ENCODE peak calls at places on chromosomes 16 and 17, in eight cellular contexts. One of them, this sample, is unnamed.

GRCh38 chr17:69444023-69444422 is 29.5 kb downstream of the MAP2K6 start:
- DNase-seq in adrenal gland: no peak
- DNase-seq in IMR-90: no peak
- DNase-seq in thyroid gland: no peak
- DNase-seq in astrocyte of the cerebellum: no peak
- DNase-seq in cardiac muscle cell: no peak
- DNase-seq in CD8-positive, alpha-beta memory T cell: no peak
- DNase-seq in hepatocyte: no peak
- DNase-seq in this sample: no peak

GRCh38 chr17:69300222-69300621 is 26.7 kb downstream of the ABCA5 start:
- DNase-seq in thyroid gland: no peak
- DNase-seq in CD8-positive, alpha-beta memory T cell: no peak
- DNase-seq in hepatocyte: no peak
- DNase-seq in astrocyte of the cerebellum: no peak
- DNase-seq in cardiac muscle cell: no peak
- DNase-seq in adrenal gland: no peak
- DNase-seq in IMR-90: no peak
- DNase-seq in this sample: no peak

GRCh38 chr17:80952291-80952690 is 39.4 kb upstream of the CHMP6 start:
- DNase-seq in adrenal gland: no peak
- DNase-seq in hepatocyte: no peak
- DNase-seq in IMR-90: no peak
- DNase-seq in cardiac muscle cell: no peak
- DNase-seq in astrocyte of the cerebellum: no peak
- DNase-seq in thyroid gland: no peak
- DNase-seq in CD8-positive, alpha-beta memory T cell: no peak
- DNase-seq in this sample: peak; percentile 22

GRCh38 chr17:43966276-43966675 is 12.5 kb upstream of the PYY start:
- DNase-seq in IMR-90: no peak
- DNase-seq in hepatocyte: no peak
- DNase-seq in astrocyte of the cerebellum: no peak
- DNase-seq in adrenal gland: no peak
- DNase-seq in thyroid gland: no peak
- DNase-seq in cardiac muscle cell: no peak
- DNase-seq in CD8-positive, alpha-beta memory T cell: no peak
- DNase-seq in this sample: no peak

GRCh38 chr17:48628641-48629410 is 2.7 kb upstream of the HOXB9 start:
- DNase-seq in IMR-90: no peak
- DNase-seq in hepatocyte: no peak
- DNase-seq in astrocyte of the cerebellum: no peak
- DNase-seq in CD8-positive, alpha-beta memory T cell: no peak
- DNase-seq in thyroid gland: no peak
- DNase-seq in cardiac muscle cell: no peak
- DNase-seq in adrenal gland: no peak
- DNase-seq in this sample: no peak

GRCh38 chr17:21275047-21275578 is 9.4 kb upstream of the MAP2K3 start:
- DNase-seq in adrenal gland: peak; percentile 58
- DNase-seq in CD8-positive, alpha-beta memory T cell: no peak
- DNase-seq in hepatocyte: peak; percentile 22
- DNase-seq in cardiac muscle cell: peak; percentile 31
- DNase-seq in astrocyte of the cerebellum: no peak
- DNase-seq in thyroid gland: peak; percentile 81
- DNase-seq in IMR-90: no peak
- DNase-seq in this sample: no peak

GRCh38 chr17:40316571-40317344 is 7.8 kb downstream of the RARA start:
- DNase-seq in thyroid gland: peak; percentile 70
- DNase-seq in hepatocyte: peak; percentile 88
- DNase-seq in IMR-90: peak; percentile 75
- DNase-seq in astrocyte of the cerebellum: no peak
- DNase-seq in CD8-positive, alpha-beta memory T cell: no peak
- DNase-seq in adrenal gland: peak; percentile 80
- DNase-seq in cardiac muscle cell: peak; percentile 82
- DNase-seq in this sample: peak; percentile 83

GRCh38 chr17:35117984-35118383 is 1.7 kb downstream of the RAD51D start:
- DNase-seq in adrenal gland: no peak
- DNase-seq in astrocyte of the cerebellum: no peak
- DNase-seq in CD8-positive, alpha-beta memory T cell: no peak
- DNase-seq in cardiac muscle cell: no peak
- DNase-seq in hepatocyte: no peak
- DNase-seq in thyroid gland: no peak
- DNase-seq in IMR-90: peak; percentile 23
- DNase-seq in this sample: no peak

GRCh38 chr17:76492989-76493501 is 8.2 kb downstream of the RHBDF2 start:
- DNase-seq in CD8-positive, alpha-beta memory T cell: no peak
- DNase-seq in adrenal gland: peak; percentile 85
- DNase-seq in astrocyte of the cerebellum: peak; percentile 13
- DNase-seq in cardiac muscle cell: no peak
- DNase-seq in hepatocyte: peak; percentile 61
- DNase-seq in thyroid gland: peak; percentile 37
- DNase-seq in IMR-90: peak; percentile 93
- DNase-seq in this sample: no peak

GRCh38 chr16:89004209-89004831 is 27.3 kb upstream of the CBFA2T3 start:
- DNase-seq in adrenal gland: no peak
- DNase-seq in thyroid gland: peak; percentile 6
- DNase-seq in cardiac muscle cell: peak; percentile 87
- DNase-seq in CD8-positive, alpha-beta memory T cell: no peak
- DNase-seq in hepatocyte: peak; percentile 39
- DNase-seq in astrocyte of the cerebellum: no peak
- DNase-seq in IMR-90: no peak
- DNase-seq in this sample: no peak

GRCh38 chr16:89003831-89004208 is 26.8 kb upstream of the CBFA2T3 start:
- DNase-seq in cardiac muscle cell: no peak
- DNase-seq in CD8-positive, alpha-beta memory T cell: no peak
- DNase-seq in IMR-90: no peak
- DNase-seq in astrocyte of the cerebellum: no peak
- DNase-seq in hepatocyte: no peak
- DNase-seq in thyroid gland: no peak
- DNase-seq in adrenal gland: no peak
- DNase-seq in this sample: no peak

GRCh38 chr16:89001117-89002027 is 24.4 kb upstream of the CBFA2T3 start:
- DNase-seq in thyroid gland: no peak
- DNase-seq in astrocyte of the cerebellum: no peak
- DNase-seq in hepatocyte: no peak
- DNase-seq in adrenal gland: no peak
- DNase-seq in cardiac muscle cell: peak; percentile 62
- DNase-seq in IMR-90: no peak
- DNase-seq in CD8-positive, alpha-beta memory T cell: no peak
- DNase-seq in this sample: no peak

GRCh38 chr16:89005201-89006035 is 28.4 kb upstream of the CBFA2T3 start:
- DNase-seq in thyroid gland: no peak
- DNase-seq in adrenal gland: no peak
- DNase-seq in CD8-positive, alpha-beta memory T cell: no peak
- DNase-seq in hepatocyte: no peak
- DNase-seq in IMR-90: no peak
- DNase-seq in astrocyte of the cerebellum: no peak
- DNase-seq in cardiac muscle cell: no peak
- DNase-seq in this sample: no peak

DNA sequence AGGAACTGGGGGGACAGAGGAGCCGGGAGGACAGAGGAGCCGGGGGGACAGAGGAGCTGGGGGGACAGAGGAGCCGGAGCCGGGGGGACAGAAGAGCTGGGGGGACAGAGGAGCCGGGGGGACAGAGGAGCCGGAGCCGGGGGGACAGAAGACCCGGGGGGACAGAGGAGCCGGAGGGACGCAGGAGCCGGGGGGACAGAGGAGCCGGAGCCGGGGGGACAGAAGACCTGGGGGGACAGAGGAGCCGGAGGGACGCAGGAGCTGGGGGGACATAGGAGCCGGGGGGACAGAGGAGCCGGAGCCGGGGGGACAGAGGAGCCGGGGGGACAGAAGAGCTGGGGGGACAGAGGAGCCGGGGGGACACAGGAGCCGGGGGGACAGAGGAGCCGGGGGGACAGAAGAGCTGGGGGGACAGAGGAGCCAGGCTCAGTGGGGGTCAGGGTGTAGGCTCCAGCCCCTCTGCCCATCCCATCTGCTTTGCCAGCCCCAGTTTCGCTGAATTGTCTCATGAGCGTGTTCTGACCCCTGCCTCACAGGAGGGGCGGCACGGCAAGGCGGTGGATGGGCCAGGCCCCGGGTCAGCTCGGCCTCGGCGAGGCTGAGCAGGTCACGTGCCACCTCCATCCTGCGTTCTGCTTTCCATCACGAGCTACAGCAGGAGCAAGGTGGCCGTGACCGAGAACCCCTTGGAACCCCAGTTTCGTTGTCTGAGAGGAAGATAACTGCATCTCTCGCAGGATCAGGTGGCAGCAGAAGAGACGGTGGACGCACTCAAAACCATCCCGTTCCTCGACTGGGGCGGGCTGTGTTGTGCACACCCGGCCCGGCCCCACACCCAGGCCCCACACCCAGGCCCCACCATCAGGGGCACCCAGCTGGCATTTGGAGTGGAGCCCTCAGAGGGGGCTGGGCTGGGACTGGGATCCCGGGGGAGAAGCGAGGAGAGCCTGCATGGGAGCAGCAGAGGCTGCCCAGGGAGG is 26.1 kb upstream of the CBFA2T3 start:
- DNase-seq in IMR-90: no peak
- DNase-seq in CD8-positive, alpha-beta memory T cell: no peak
- DNase-seq in astrocyte of the cerebellum: no peak
- DNase-seq in cardiac muscle cell: no peak
- DNase-seq in adrenal gland: no peak
- DNase-seq in thyroid gland: no peak
- DNase-seq in hepatocyte: no peak
- DNase-seq in this sample: no peak
- H3K4me3 ChIP-seq in IMR-90: no peak overlapping the region
- H3K4me3 ChIP-seq in CD8-positive, alpha-beta memory T cell: no peak overlapping the region
- H3K4me3 ChIP-seq in astrocyte of the cerebellum: no peak overlapping the region
- H3K4me3 ChIP-seq in cardiac muscle cell: no peak overlapping the region
- H3K4me3 ChIP-seq in adrenal gland: no peak overlapping the region
- H3K4me3 ChIP-seq in thyroid gland: no peak overlapping the region
- H3K4me3 ChIP-seq in hepatocyte: no peak overlapping the region
- H3K4me3 ChIP-seq in this sample: no peak overlapping the region

DNA sequence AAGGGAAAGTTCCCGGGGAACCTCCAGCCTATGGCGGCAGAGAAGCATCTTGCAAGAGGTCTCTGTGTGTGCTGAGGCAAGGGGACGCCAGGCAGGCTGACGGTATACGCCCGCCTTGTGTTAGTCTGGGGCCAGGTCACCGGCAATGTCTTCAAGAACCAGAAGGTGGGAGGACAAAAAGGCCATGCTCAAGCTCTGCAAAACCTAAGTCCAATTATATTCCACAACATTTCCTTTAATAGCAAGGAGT is 292 bp downstream of the ZNF668 start:
- DNase-seq in hepatocyte: no peak
- DNase-seq in CD8-positive, alpha-beta memory T cell: no peak
- DNase-seq in thyroid gland: no peak
- DNase-seq in astrocyte of the cerebellum: no peak
- DNase-seq in IMR-90: no peak
- DNase-seq in cardiac muscle cell: no peak
- DNase-seq in adrenal gland: no peak
- DNase-seq in this sample: no peak
- H3K4me3 ChIP-seq in hepatocyte: peak overlapping the region; percentile 78
- H3K4me3 ChIP-seq in CD8-positive, alpha-beta memory T cell: peak overlapping the region; percentile 100
- H3K4me3 ChIP-seq in thyroid gland: peak overlapping the region; percentile 89
- H3K4me3 ChIP-seq in astrocyte of the cerebellum: peak overlapping the region; percentile 85
- H3K4me3 ChIP-seq in IMR-90: peak overlapping the region; percentile 81
- H3K4me3 ChIP-seq in cardiac muscle cell: peak overlapping the region; percentile 98
- H3K4me3 ChIP-seq in adrenal gland: peak overlapping the region; percentile 89
- H3K4me3 ChIP-seq in this sample: peak overlapping the region; percentile 79

GRCh38 chr16:80994451-80994850 is 12.2 kb downstream of the CMC2 start:
- DNase-seq in adrenal gland: no peak
- DNase-seq in hepatocyte: no peak
- DNase-seq in CD8-positive, alpha-beta memory T cell: no peak
- DNase-seq in cardiac muscle cell: no peak
- DNase-seq in thyroid gland: no peak
- DNase-seq in IMR-90: peak; percentile 39
- DNase-seq in astrocyte of the cerebellum: no peak
- DNase-seq in this sample: no peak

GRCh38 chr16:80991792-80992430 is 14.8 kb downstream of the CMC2 start:
- DNase-seq in thyroid gland: no peak
- DNase-seq in hepatocyte: no peak
- DNase-seq in CD8-positive, alpha-beta memory T cell: no peak
- DNase-seq in IMR-90: no peak
- DNase-seq in cardiac muscle cell: no peak
- DNase-seq in adrenal gland: no peak
- DNase-seq in astrocyte of the cerebellum: no peak
- DNase-seq in this sample: no peak

GRCh38 chr16:80990978-80991377 is 15.7 kb downstream of the CMC2 start:
- DNase-seq in adrenal gland: no peak
- DNase-seq in hepatocyte: no peak
- DNase-seq in thyroid gland: no peak
- DNase-seq in IMR-90: no peak
- DNase-seq in CD8-positive, alpha-beta memory T cell: no peak
- DNase-seq in cardiac muscle cell: no peak
- DNase-seq in astrocyte of the cerebellum: no peak
- DNase-seq in this sample: no peak

GRCh38 chr16:80992676-80993292 is 13.9 kb downstream of the CMC2 start:
- DNase-seq in cardiac muscle cell: no peak
- DNase-seq in CD8-positive, alpha-beta memory T cell: no peak
- DNase-seq in adrenal gland: no peak
- DNase-seq in IMR-90: no peak
- DNase-seq in hepatocyte: no peak
- DNase-seq in astrocyte of the cerebellum: no peak
- DNase-seq in thyroid gland: no peak
- DNase-seq in this sample: no peak

GRCh38 chr16:80993293-80993691 is 13.4 kb downstream of the CMC2 start:
- DNase-seq in hepatocyte: peak; percentile 63
- DNase-seq in cardiac muscle cell: peak; percentile 73
- DNase-seq in adrenal gland: peak; percentile 73
- DNase-seq in astrocyte of the cerebellum: peak; percentile 70
- DNase-seq in thyroid gland: no peak
- DNase-seq in IMR-90: peak; percentile 90
- DNase-seq in CD8-positive, alpha-beta memory T cell: no peak
- DNase-seq in this sample: peak; percentile 81
- H3K4me3 ChIP-seq in hepatocyte: no peak overlapping the region
- H3K4me3 ChIP-seq in cardiac muscle cell: no peak overlapping the region
- H3K4me3 ChIP-seq in adrenal gland: no peak overlapping the region
- H3K4me3 ChIP-seq in astrocyte of the cerebellum: peak overlapping the region; percentile 9
- H3K4me3 ChIP-seq in thyroid gland: no peak overlapping the region
- H3K4me3 ChIP-seq in IMR-90: peak overlapping the region; percentile 35
- H3K4me3 ChIP-seq in CD8-positive, alpha-beta memory T cell: no peak overlapping the region
- H3K4me3 ChIP-seq in this sample: no peak overlapping the region

GRCh38 chr16:25011891-25012499 is 3.2 kb downstream of the ARHGAP17 start:
- DNase-seq in cardiac muscle cell: no peak
- DNase-seq in CD8-positive, alpha-beta memory T cell: no peak
- DNase-seq in IMR-90: peak; percentile 51
- DNase-seq in adrenal gland: peak; percentile 2
- DNase-seq in astrocyte of the cerebellum: no peak
- DNase-seq in hepatocyte: peak; percentile 29
- DNase-seq in thyroid gland: no peak
- DNase-seq in this sample: no peak

GRCh38 chr16:25010542-25010941 is 4.6 kb downstream of the ARHGAP17 start:
- DNase-seq in cardiac muscle cell: no peak
- DNase-seq in adrenal gland: peak; percentile 24
- DNase-seq in IMR-90: no peak
- DNase-seq in astrocyte of the cerebellum: no peak
- DNase-seq in thyroid gland: no peak
- DNase-seq in hepatocyte: no peak
- DNase-seq in CD8-positive, alpha-beta memory T cell: no peak
- DNase-seq in this sample: no peak

GRCh38 chr16:25013049-25013448 is 2.1 kb downstream of the ARHGAP17 start:
- DNase-seq in cardiac muscle cell: no peak
- DNase-seq in thyroid gland: no peak
- DNase-seq in CD8-positive, alpha-beta memory T cell: no peak
- DNase-seq in IMR-90: no peak
- DNase-seq in adrenal gland: no peak
- DNase-seq in astrocyte of the cerebellum: no peak
- DNase-seq in hepatocyte: no peak
- DNase-seq in this sample: no peak

GRCh38 chr16:25013751-25014499 is 1.2 kb downstream of the ARHGAP17 start:
- DNase-seq in adrenal gland: peak; percentile 43
- DNase-seq in CD8-positive, alpha-beta memory T cell: no peak
- DNase-seq in thyroid gland: no peak
- DNase-seq in astrocyte of the cerebellum: no peak
- DNase-seq in hepatocyte: no peak
- DNase-seq in cardiac muscle cell: no peak
- DNase-seq in IMR-90: no peak
- DNase-seq in this sample: no peak

GRCh38 chr16:25012525-25012991 is 2.6 kb downstream of the ARHGAP17 start:
- DNase-seq in CD8-positive, alpha-beta memory T cell: no peak
- DNase-seq in IMR-90: peak; percentile 76
- DNase-seq in adrenal gland: no peak
- DNase-seq in cardiac muscle cell: no peak
- DNase-seq in thyroid gland: no peak
- DNase-seq in astrocyte of the cerebellum: no peak
- DNase-seq in hepatocyte: peak; percentile 62
- DNase-seq in this sample: no peak
- H3K4me3 ChIP-seq in CD8-positive, alpha-beta memory T cell: no peak overlapping the region
- H3K4me3 ChIP-seq in IMR-90: peak overlapping the region; percentile 10
- H3K4me3 ChIP-seq in adrenal gland: no peak overlapping the region
- H3K4me3 ChIP-seq in cardiac muscle cell: no peak overlapping the region
- H3K4me3 ChIP-seq in thyroid gland: no peak overlapping the region
- H3K4me3 ChIP-seq in astrocyte of the cerebellum: no peak overlapping the region
- H3K4me3 ChIP-seq in hepatocyte: no peak overlapping the region
- H3K4me3 ChIP-seq in this sample: no peak overlapping the region

This sample was measured in Caco-2.